ENCODE peak calls at places on chromosomes 5 and 9, in four cellular contexts. P is tibial artery, R is tibial nerve, S is WTC11. Z is an unnamed sample.

GRCh38 chr9:105243015-105243686 is 1.3 kb upstream of the SLC44A1 start:
- DNase-seq in R (no peak), S (no peak), P (no peak), Z (no peak)

GRCh38 chr5:54517174-54517511 is 416 bp upstream of the SNX18 start:
- DNase-seq in P (no peak), R (no peak), S (no peak), Z (no peak)

GRCh38 chr5:145350501-145350900 is 484.6 kb downstream of the PRELID2 start:
- DNase-seq in P (no peak), S (no peak), R (no peak), Z (no peak)

GRCh38 chr5:163478126-163478981 is 17.9 kb downstream of the HMMR start:
- DNase-seq in R (no peak), S (no peak), P (no peak), Z (no peak)

GRCh38 chr5:55241756-55242155 is 8.3 kb upstream of the CCNO start:
- DNase-seq in P (no peak), R (no peak), S (no peak), Z (no peak)

GRCh38 chr5:92836861-92837755 is 743.9 kb downstream of the NR2F1-AS1 start:
- DNase-seq in S (no peak), R (no peak), P (no peak), Z (no peak)

GRCh38 chr9:134408389-134408788 is 82.1 kb downstream of the RXRA start:
- DNase-seq in P (no peak), R (no peak), S (no peak), Z (no peak)

GRCh38 chr9:127987103-127987614 is 6.4 kb upstream of the EEIG1 start:
- DNase-seq in R (no peak), P (peak; percentile 70), S (no peak), Z (no peak)

GRCh38 chr9:95970356-95970755 is 94.9 kb downstream of the ERCC6L2 start:
- DNase-seq in S (no peak), P (no peak), R (no peak), Z (no peak)

GRCh38 chr9:133189826-133190225 is 19.2 kb downstream of the OBP2B start:
- DNase-seq in R (no peak), S (no peak), P (no peak), Z (peak; percentile 28)

GRCh38 chr9:18324928-18325327 is 149.0 kb upstream of the ADAMTSL1 start:
- DNase-seq in R (no peak), P (no peak), S (no peak), Z (no peak)

GRCh38 chr9:18692240-18692639 is 218.3 kb downstream of the ADAMTSL1 start:
- DNase-seq in P (no peak), R (no peak), S (no peak), Z (no peak)

GRCh38 chr5:34474573-34475021 is 181.5 kb upstream of the RAI14 start:
- DNase-seq in S (no peak), P (no peak), R (no peak), Z (no peak)

GRCh38 chr5:158450761-158451160 is 591.8 kb upstream of the CLINT1 start:
- DNase-seq in P (no peak), S (no peak), R (no peak), Z (no peak)

GRCh38 chr5:168269950-168270349 is 21.5 kb upstream of the WWC1 start:
- DNase-seq in R (no peak), S (no peak), P (no peak), Z (no peak)

GRCh38 chr5:9546973-9547947 is 1.4 kb upstream of the SEMA5A start:
- DNase-seq in P (no peak), S (peak; percentile 50), R (no peak), Z (no peak)

GRCh38 chr9:108271236-108271635 is 584.5 kb downstream of the ACTL7B start:
- DNase-seq in R (no peak), S (no peak), P (no peak), Z (no peak)

GRCh38 chr9:107282268-107282667 is 811 bp upstream of the RAD23B start:
- DNase-seq in S (no peak), P (no peak), R (no peak), Z (no peak)

GRCh38 chr5:84249918-84250635 is 134.6 kb downstream of the EDIL3 start:
- DNase-seq in P (no peak), S (no peak), R (no peak), Z (no peak)

GRCh38 chr5:169803077-169803981 is 166.3 kb downstream of the DOCK2 start:
- DNase-seq in P (no peak), R (no peak), S (no peak), Z (no peak)

GRCh38 chr5:9437741-9438240 is 108.1 kb downstream of the SEMA5A start:
- DNase-seq in R (no peak), P (no peak), S (no peak), Z (no peak)

GRCh38 chr9:73667749-73668148 is 516.1 kb downstream of the ANXA1 start:
- DNase-seq in P (no peak), R (no peak), S (no peak), Z (no peak)
- TF ChIP-seq CTCF in P (no peak), R (no peak), S (no peak), Z (no peak)

GRCh38 chr5:307794-308579 is 13.5 kb upstream of the AHRR start:
- DNase-seq in P (no peak), R (no peak), S (no peak), Z (no peak)

GRCh38 chr5:310516-310915 is 11.0 kb upstream of the AHRR start:
- DNase-seq in R (no peak), P (no peak), S (no peak), Z (peak; percentile 42)

GRCh38 chr5:310941-311434 is 10.5 kb upstream of the AHRR start:
- DNase-seq in P (no peak), S (no peak), R (no peak), Z (peak; percentile 52)

GRCh38 chr5:307306-307705 is 14.2 kb upstream of the AHRR start:
- DNase-seq in R (no peak), P (no peak), S (no peak), Z (no peak)

GRCh38 chr5:308672-309271 is 12.7 kb upstream of the AHRR start:
- DNase-seq in R (no peak), P (no peak), S (no peak), Z (no peak)
- TF ChIP-seq CTCF in R (no peak), P (no peak), S (no peak), Z (no peak)

GRCh38 chr9:131330814-131331600 is 41.5 kb downstream of the PLPP7 start:
- DNase-seq in S (peak; percentile 69), P (no peak), R (no peak), Z (no peak)
- TF ChIP-seq CTCF in S (no peak), P (no peak), R (no peak), Z (no peak)

GRCh38 chr5:171055881-171056454 is 194.2 kb downstream of the RANBP17 start:
- DNase-seq in S (no peak), P (no peak), R (no peak), Z (no peak)
- TF ChIP-seq CTCF in S (no peak), P (no peak), R (no peak), Z (no peak)

DNA sequence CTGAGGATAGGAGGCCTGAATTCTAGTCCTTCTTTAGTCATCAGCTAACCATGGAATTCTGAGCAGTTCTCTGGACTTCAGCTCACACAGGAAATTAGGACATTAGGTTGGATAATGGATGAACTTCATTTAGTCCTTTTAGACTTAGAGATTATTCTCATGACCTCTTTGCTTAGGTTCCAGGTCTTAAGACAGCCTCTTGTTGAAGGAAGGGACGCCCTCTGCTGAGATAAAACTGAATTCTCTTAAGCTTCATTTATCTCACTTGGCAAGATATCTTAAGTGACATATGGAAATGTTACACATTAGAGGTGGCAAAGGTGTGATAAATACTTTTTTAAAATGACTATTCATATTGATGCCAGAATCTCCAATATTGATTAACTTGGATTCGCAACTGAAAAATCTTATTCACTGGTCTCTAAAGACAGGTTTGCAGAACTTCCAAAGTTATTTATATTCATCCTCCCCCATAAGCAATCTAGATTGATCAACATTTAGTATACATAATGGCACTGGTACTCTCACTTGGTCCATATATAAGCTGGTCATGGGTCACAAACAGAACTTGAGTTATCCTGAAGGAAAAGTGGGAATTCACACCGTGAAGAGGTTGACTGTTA is 16.9 kb upstream of the ZNF366 start:
- DNase-seq in S (no peak), R (no peak), P (no peak), Z (no peak)
- TF ChIP-seq CTCF in S (no peak), R (peak; percentile 29), P (peak; percentile 76), Z (peak; percentile 60)

GRCh38 chr9:136439550-136440408 is at the start of gene INPP5E:
- DNase-seq in R (peak; percentile 38), P (peak; percentile 80), S (peak; percentile 87), Z (no peak)
- TF ChIP-seq CTCF in R (peak; percentile 99), P (peak; percentile 78), S (peak; percentile 70), Z (peak; percentile 49)

GRCh38 chr5:10744681-10745080 is 16.4 kb downstream of the DAP start:
- DNase-seq in R (no peak), P (no peak), S (no peak), Z (no peak)

GRCh38 chr5:10745133-10745532 is 15.9 kb downstream of the DAP start:
- DNase-seq in S (no peak), R (no peak), P (no peak), Z (no peak)

GRCh38 chr5:10737880-10738279 is 23.2 kb downstream of the DAP start:
- DNase-seq in R (no peak), P (no peak), S (no peak), Z (no peak)

GRCh38 chr5:10740384-10740783 is 20.6 kb downstream of the DAP start:
- DNase-seq in S (no peak), P (no peak), R (no peak), Z (no peak)

GRCh38 chr5:10741661-10742060 is 19.4 kb downstream of the DAP start:
- DNase-seq in R (no peak), S (no peak), P (no peak), Z (no peak)
- TF ChIP-seq CTCF in R (no peak), S (no peak), P (no peak), Z (no peak)

GRCh38 chr5:147532157-147532556 is 22.3 kb upstream of the DPYSL3 start:
- DNase-seq in P (no peak), R (no peak), S (no peak), Z (no peak)
- TF ChIP-seq CTCF in P (no peak), R (no peak), S (no peak), Z (no peak)

GRCh38 chr5:153827407-153827806 is 211.3 kb downstream of the FAM114A2 start:
- DNase-seq in P (peak; percentile 65), S (peak; percentile 42), R (no peak), Z (no peak)
- TF ChIP-seq CTCF in P (no peak), S (no peak), R (no peak), Z (no peak)